ENCODE peak calls at places on chromosomes 12 and 14, in ten cellular contexts. O, A, J, R, E, U, S, Z, N and X are unnamed samples.

GRCh38 chr12:24661657-24662096 is 287.2 kb downstream of the BCAT1 start:
- DNase-seq in A (peak; percentile 10), J (no peak), O (peak; percentile 8), E (peak; percentile 74), Z (no peak), R (no peak), N (peak; percentile 97), U (no peak), S (no peak), X (no peak)

GRCh38 chr14:69797573-69798338 is 715 bp upstream of the SLC10A1 start:
- DNase-seq in Z (no peak), U (no peak), J (no peak), S (no peak), E (no peak), O (no peak), N (peak; percentile 27), A (no peak), R (no peak), X (no peak)

GRCh38 chr14:51939727-51940126 is 49.6 kb upstream of the RTRAF start:
- DNase-seq in R (no peak), N (peak; percentile 88), A (no peak), E (peak; percentile 19), J (no peak), U (no peak), O (no peak), S (no peak), Z (no peak), X (peak; percentile 30)

GRCh38 chr14:79011091-79011919 is 841.1 kb downstream of the NRXN3 start:
- DNase-seq in A (no peak), U (peak; percentile 48), Z (peak; percentile 76), R (no peak), J (peak; percentile 85), E (peak; percentile 75), O (no peak), N (peak; percentile 56), S (no peak), X (no peak)

GRCh38 chr14:29584992-29585391 is 342.7 kb downstream of the PRKD1 start:
- DNase-seq in S (no peak), O (no peak), E (peak; percentile 85), U (peak; percentile 38), R (no peak), N (peak; percentile 93), J (peak; percentile 2), Z (peak; percentile 37), A (no peak), X (peak; percentile 66)

GRCh38 chr14:31106768-31107167 is 80.6 kb upstream of the STRN3 start:
- DNase-seq in Z (no peak), J (peak; percentile 27), R (no peak), N (peak; percentile 7), S (no peak), E (peak; percentile 56), A (no peak), U (no peak), O (no peak), X (no peak)

GRCh38 chr12:50103767-50104321 is at the start of gene GPD1:
- DNase-seq in A (no peak), E (peak; percentile 53), R (peak; percentile 86), U (no peak), S (no peak), J (peak; percentile 50), Z (no peak), N (peak; percentile 54), O (peak; percentile 89), X (peak; percentile 61)

GRCh38 chr14:50116221-50116956 is at the start of gene VCPKMT:
- DNase-seq in E (peak; percentile 87), J (peak; percentile 96), Z (peak; percentile 95), O (peak; percentile 99), N (peak; percentile 94), U (peak; percentile 91), A (peak; percentile 97), R (peak; percentile 98), S (peak; percentile 96), X (peak; percentile 93)

GRCh38 chr12:52945389-52946232 is 3.3 kb upstream of the KRT18 start:
- DNase-seq in N (peak; percentile 85), S (no peak), Z (peak; percentile 41), R (peak; percentile 65), O (no peak), E (peak; percentile 92), J (peak; percentile 67), U (peak; percentile 94), A (no peak), X (no peak)

GRCh38 chr14:60790850-60791249 is 56.3 kb downstream of the MNAT1 start:
- DNase-seq in U (no peak), S (no peak), E (no peak), N (no peak), A (no peak), Z (no peak), R (no peak), O (no peak), J (no peak), X (no peak)
- H3K4me3 ChIP-seq in U (no peak overlapping the region), S (no peak overlapping the region), E (no peak overlapping the region), N (no peak overlapping the region), A (no peak overlapping the region), Z (no peak overlapping the region), R (no peak overlapping the region), O (no peak overlapping the region), J (no peak overlapping the region), X (no peak overlapping the region)

GRCh38 chr12:6460751-6461371 is 9.0 kb downstream of the TAPBPL start:
- DNase-seq in O (no peak), R (no peak), N (no peak), J (no peak), E (no peak), A (no peak), Z (no peak), U (no peak), S (no peak), X (no peak)

GRCh38 chr12:6463858-6464257 is 6.6 kb downstream of the VAMP1 start:
- DNase-seq in O (no peak), E (no peak), S (no peak), U (no peak), A (no peak), Z (no peak), J (no peak), N (no peak), R (no peak), X (no peak)

GRCh38 chr12:6463211-6463610 is 7.3 kb downstream of the VAMP1 start:
- DNase-seq in J (no peak), E (no peak), A (no peak), Z (peak; percentile 39), N (no peak), U (no peak), O (no peak), R (no peak), S (no peak), X (no peak)

GRCh38 chr12:6462234-6462995 is 8.1 kb downstream of the VAMP1 start:
- DNase-seq in A (no peak), U (no peak), O (no peak), R (no peak), Z (peak; percentile 18), J (no peak), N (no peak), E (no peak), S (no peak), X (no peak)

DNA sequence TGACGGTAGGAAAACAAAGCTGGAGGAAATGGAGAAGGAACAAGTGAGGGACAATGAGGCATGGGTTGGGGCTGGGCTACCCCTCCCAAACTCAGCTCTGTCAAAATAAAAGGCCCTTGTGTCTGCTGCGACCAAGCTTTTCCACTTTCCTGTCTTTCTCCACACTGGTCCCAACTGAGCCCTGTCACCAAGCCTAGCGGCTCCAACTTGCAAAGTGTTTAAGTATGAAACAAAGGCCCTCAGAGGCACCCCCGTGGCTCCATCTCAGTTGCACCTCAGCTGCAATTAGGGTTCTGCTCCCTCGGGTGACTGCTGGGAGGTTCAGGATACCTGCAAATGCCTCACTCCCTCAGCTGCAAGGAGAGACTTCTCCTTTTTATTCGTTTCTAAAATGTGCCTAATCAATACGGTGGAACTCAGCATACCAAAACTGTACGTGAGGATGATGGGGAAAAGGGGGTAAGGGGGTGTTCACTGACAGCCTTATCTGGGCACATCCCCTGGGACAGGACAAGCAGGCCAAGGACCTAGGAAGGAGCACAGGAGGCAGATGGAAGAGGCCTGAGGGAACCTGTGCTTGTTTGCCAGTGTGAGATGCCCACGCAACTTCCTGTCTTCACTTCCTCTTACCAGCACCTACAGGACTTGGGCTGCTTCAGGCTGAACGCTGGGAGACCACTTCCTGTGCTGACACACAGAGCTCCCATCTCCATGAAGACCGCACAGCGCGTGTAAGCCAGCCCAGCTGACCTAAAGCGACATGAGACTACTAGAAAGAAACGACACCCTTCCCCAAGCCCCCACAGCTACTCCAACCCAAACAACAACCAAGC is 8.9 kb downstream of the VAMP1 start:
- DNase-seq in S (no peak), E (no peak), U (no peak), Z (no peak), A (peak; percentile 41), N (no peak), R (peak; percentile 96), O (no peak), J (no peak), X (no peak)
- H3K4me1 ChIP-seq in S (peaks cover 26% of the 10 kb centered on the region), E (no peaks in the 10 kb centered on the region), U (peaks cover 5% of the 10 kb centered on the region), Z (peaks cover 13% of the 10 kb centered on the region), A (peaks cover 81% of the 10 kb centered on the region), N (no peaks in the 10 kb centered on the region), R (peaks cover 43% of the 10 kb centered on the region), O (peaks cover 17% of the 10 kb centered on the region), J (no peaks in the 10 kb centered on the region), X (no peaks in the 10 kb centered on the region)

GRCh38 chr12:116318738-116319050 is 41.2 kb upstream of the MED13L start:
- DNase-seq in E (no peak), J (no peak), Z (no peak), O (no peak), R (no peak), N (peak; percentile 29), A (no peak), U (no peak), S (no peak), X (no peak)
- H3K27ac ChIP-seq in E (peak overlapping the region; percentile 95), J (peak overlapping the region; percentile 96), Z (no peak overlapping the region), O (peak overlapping the region; percentile 37), R (no peak overlapping the region), N (no peak overlapping the region), A (no peak overlapping the region), U (no peak overlapping the region), S (peak overlapping the region; percentile 80), X (no peak overlapping the region)

DNA sequence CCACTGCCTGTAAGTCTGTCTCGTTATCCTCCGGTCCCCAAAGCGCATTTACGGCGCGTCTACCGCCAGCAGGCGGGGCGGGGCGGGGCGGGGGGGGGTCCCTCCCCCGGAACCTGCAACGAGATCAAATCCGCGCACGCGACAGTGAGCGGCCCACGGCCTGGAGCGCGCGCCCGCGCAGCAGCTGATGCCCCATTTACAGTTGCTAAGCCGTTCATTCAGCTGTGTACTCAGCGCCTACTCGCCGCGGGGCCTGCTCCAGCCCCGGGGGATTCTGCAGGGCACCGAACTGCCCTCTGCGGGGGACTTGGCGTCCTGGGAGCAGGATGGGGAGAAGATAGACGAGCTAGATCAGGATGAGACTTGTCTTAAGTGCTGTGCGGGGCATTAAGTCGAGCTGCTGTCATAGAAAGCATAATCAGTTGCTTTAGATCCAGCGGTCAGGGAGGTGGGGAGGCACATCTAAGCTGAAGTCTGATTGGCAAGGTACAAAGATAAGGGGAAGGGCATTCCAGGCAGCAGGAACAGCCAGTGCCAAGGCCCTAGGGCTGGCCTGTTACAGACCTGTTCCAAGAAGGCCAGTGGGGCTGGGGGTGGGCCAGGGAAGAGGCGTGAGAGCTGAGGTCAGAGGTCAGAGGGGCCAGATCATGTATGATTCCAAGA is 1.4 kb upstream of the CCDC85C start:
- DNase-seq in A (peak; percentile 51), U (peak; percentile 51), J (peak; percentile 72), N (peak; percentile 62), R (peak; percentile 90), O (peak; percentile 95), E (peak; percentile 77), S (peak; percentile 78), Z (peak; percentile 63), X (peak; percentile 80)
- H3K4me3 ChIP-seq in A (peak overlapping the region; percentile 95), U (peak overlapping the region; percentile 81), J (peak overlapping the region; percentile 92), N (peak overlapping the region; percentile 52), R (peak overlapping the region; percentile 68), O (peak overlapping the region; percentile 90), E (peak overlapping the region; percentile 78), S (peak overlapping the region; percentile 77), Z (peak overlapping the region; percentile 81), X (peak overlapping the region; percentile 75)